ENCODE peak calls at places on chromosomes 12 and 14, in six cellular contexts. O is BE2C, Z is fibroblast of lung, N is ovary, M is A673, A is lung. U is an unnamed sample.

GRCh38 chr14:31080060-31080459 is 53.9 kb upstream of the STRN3 start:
- DNase-seq in Z (peak; percentile 57), A (no peak), N (no peak), O (no peak), M (no peak), U (peak; percentile 16)

GRCh38 chr14:74610866-74611671 is 968 bp downstream of the LTBP2 start:
- DNase-seq in O (no peak), N (peak; percentile 60), A (no peak), Z (peak; percentile 54), M (peak; percentile 54), U (no peak)

GRCh38 chr14:106185837-106186233 is 659.5 kb downstream of the TMEM121 start:
- DNase-seq in Z (no peak), O (peak; percentile 16), N (no peak), A (no peak), M (peak; percentile 19), U (no peak)

GRCh38 chr14:32813401-32813800 is 125.3 kb upstream of the NPAS3 start:
- DNase-seq in M (peak; percentile 30), Z (peak; percentile 71), N (no peak), O (no peak), A (no peak), U (no peak)

GRCh38 chr14:96741151-96741977 is 55.8 kb upstream of the VRK1 start:
- DNase-seq in M (peak; percentile 75), Z (peak; percentile 30), O (peak; percentile 73), A (peak; percentile 60), N (peak; percentile 68), U (no peak)

GRCh38 chr12:51150777-51151176 is 22.2 kb downstream of the TFCP2 start:
- DNase-seq in A (no peak), Z (no peak), N (no peak), M (no peak), O (no peak), U (no peak)

GRCh38 chr12:29578731-29579130 is 81.2 kb upstream of the OVCH1 start:
- DNase-seq in O (no peak), M (no peak), N (no peak), A (no peak), Z (peak; percentile 36), U (no peak)

GRCh38 chr14:22106700-22107697 is 433.4 kb upstream of the OR4E1 start:
- DNase-seq in Z (no peak), A (no peak), N (no peak), O (no peak), M (no peak), U (no peak)

GRCh38 chr14:28603606-28604005 is 163.0 kb upstream of the FOXG1 start:
- DNase-seq in Z (peak; percentile 22), N (no peak), A (no peak), M (no peak), O (no peak), U (no peak)

GRCh38 chr14:20866963-20867362 is 24.2 kb upstream of the RNASE3 start:
- DNase-seq in N (no peak), Z (no peak), A (no peak), M (peak; percentile 15), O (no peak), U (no peak)

GRCh38 chr12:124765571-124766489 is 97.8 kb downstream of the SCARB1 start:
- DNase-seq in O (no peak), Z (peak; percentile 57), A (no peak), N (no peak), M (no peak), U (no peak)

GRCh38 chr14:50524071-50524470 is 8.3 kb downstream of the MAP4K5 start:
- DNase-seq in M (no peak), A (no peak), Z (peak; percentile 10), N (no peak), O (no peak), U (no peak)

GRCh38 chr12:85448031-85448430 is 168.0 kb downstream of the ALX1 start:
- DNase-seq in O (no peak), N (no peak), A (no peak), M (no peak), Z (no peak), U (no peak)

GRCh38 chr14:60695327-60695726 is 28.8 kb downstream of the SIX4 start:
- DNase-seq in Z (no peak), A (no peak), M (no peak), O (no peak), N (no peak), U (no peak)

GRCh38 chr14:54815016-54815415 is 87.6 kb downstream of the GCH1 start:
- DNase-seq in M (no peak), Z (peak; percentile 67), N (no peak), O (no peak), A (peak; percentile 48), U (no peak)

GRCh38 chr12:94872007-94872653 is 131.4 kb downstream of the NDUFA12 start:
- DNase-seq in M (no peak), A (no peak), N (no peak), Z (no peak), O (no peak), U (no peak)

GRCh38 chr12:103879878-103880277 is 38.8 kb upstream of the NT5DC3 start:
- DNase-seq in O (no peak), N (no peak), Z (no peak), M (no peak), A (no peak), U (no peak)

GRCh38 chr14:55707365-55707804 is 127.4 kb downstream of the KTN1 start:
- DNase-seq in N (no peak), A (no peak), M (peak; percentile 71), O (no peak), Z (peak; percentile 60), U (no peak)

GRCh38 chr12:92403210-92404175 is 257.8 kb upstream of the BTG1 start:
- DNase-seq in Z (no peak), N (no peak), O (no peak), M (no peak), A (no peak), U (no peak)

GRCh38 chr14:77709412-77709811 is 1.5 kb downstream of the SLIRP start:
- DNase-seq in A (no peak), O (no peak), N (no peak), M (no peak), Z (no peak), U (no peak)

GRCh38 chr14:103141117-103141796 is 18.0 kb downstream of the TNFAIP2 start:
- DNase-seq in N (no peak), M (peak; percentile 62), Z (peak; percentile 20), A (peak; percentile 51), O (no peak), U (no peak)

GRCh38 chr12:127650626-127651025 is 616.3 kb upstream of the TMEM132C start:
- DNase-seq in O (no peak), A (no peak), Z (peak; percentile 99), N (no peak), M (no peak), U (no peak)

GRCh38 chr12:3725267-3726115 is 27.4 kb downstream of the CRACR2A start:
- DNase-seq in N (no peak), M (no peak), Z (no peak), A (no peak), O (no peak), U (no peak)

GRCh38 chr12:106179086-106179485 is 40.3 kb upstream of the NUAK1 start:
- DNase-seq in M (peak; percentile 17), A (no peak), O (no peak), Z (no peak), N (peak; percentile 46), U (no peak)

GRCh38 chr12:74066476-74066875 is 471.2 kb upstream of the ATXN7L3B start:
- DNase-seq in O (no peak), Z (no peak), N (no peak), M (peak; percentile 44), A (no peak), U (no peak)

DNA sequence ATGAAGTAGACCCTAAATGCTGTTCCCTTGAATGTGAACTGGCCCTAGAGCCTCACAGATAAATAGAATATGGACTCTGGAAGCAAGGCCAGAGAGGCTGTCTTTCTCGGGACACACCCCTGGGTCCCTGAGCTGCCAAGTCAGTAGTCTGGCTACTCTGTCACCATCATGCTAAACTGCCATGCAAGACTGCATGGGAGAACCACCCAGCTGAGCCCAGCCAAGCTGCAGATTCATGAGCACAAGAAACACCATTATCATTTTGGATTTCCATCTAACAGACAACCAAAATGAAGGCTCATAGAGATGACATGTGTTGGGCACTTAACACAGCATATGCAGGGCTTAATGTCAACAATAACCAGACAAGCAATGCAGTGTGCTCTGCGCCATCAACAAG is 53.3 kb downstream of the CHGA start:
- DNase-seq in O (no peak), M (no peak), Z (no peak), N (no peak), A (no peak), U (no peak)
- H3K9me3 ChIP-seq in O (peaks cover 5% of the 10 kb centered on the region), M (peaks cover 5% of the 10 kb centered on the region), Z (no peaks in the 10 kb centered on the region), N (no peaks in the 10 kb centered on the region), A (peaks cover 12% of the 10 kb centered on the region), U (peaks cover 13% of the 10 kb centered on the region)

DNA sequence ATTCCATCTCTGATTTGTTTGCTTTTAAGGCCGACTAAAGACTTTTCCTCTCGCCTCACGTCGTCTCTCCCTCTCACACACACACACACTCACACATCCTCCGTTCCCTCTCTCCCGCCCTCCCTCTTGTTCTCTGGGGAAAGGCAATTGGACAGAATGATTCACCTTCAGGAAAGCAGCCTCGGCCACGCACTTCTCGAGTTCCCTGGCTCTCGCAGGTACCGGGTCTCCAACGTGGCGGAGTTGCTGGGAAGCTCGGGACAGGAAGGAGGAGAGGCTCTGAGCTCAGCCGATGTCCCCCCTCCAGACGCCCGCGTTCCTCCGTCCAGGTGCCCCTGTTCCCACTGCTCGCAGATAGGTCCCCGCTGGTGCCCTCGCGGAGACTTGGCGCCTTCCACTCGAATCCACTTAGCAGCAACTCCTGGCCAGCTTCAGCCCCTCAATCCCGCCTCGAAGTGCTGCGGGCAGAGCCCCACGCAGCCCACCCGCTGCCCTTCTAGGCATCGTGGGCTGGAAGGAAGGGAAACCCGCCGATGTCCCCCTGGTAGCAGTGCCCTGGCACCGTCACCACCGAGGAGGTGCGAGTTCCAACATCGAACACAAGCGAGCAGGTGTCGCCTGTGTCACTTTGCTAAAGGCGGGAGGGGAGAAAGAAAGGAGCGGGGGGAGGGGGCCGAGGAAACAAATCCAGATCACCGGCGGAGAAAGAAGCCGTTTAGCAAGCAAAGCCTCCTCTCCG is 68.3 kb upstream of the USP15 start:
- DNase-seq in M (peak; percentile 49), Z (peak; percentile 43), A (no peak), N (peak; percentile 45), O (no peak), U (no peak)
- H3K4me1 ChIP-seq in M (no peaks in the 10 kb centered on the region), Z (peaks cover 3% of the 10 kb centered on the region), A (peaks cover 17% of the 10 kb centered on the region), N (no peaks in the 10 kb centered on the region), O (no peaks in the 10 kb centered on the region), U (no peaks in the 10 kb centered on the region)

DNA sequence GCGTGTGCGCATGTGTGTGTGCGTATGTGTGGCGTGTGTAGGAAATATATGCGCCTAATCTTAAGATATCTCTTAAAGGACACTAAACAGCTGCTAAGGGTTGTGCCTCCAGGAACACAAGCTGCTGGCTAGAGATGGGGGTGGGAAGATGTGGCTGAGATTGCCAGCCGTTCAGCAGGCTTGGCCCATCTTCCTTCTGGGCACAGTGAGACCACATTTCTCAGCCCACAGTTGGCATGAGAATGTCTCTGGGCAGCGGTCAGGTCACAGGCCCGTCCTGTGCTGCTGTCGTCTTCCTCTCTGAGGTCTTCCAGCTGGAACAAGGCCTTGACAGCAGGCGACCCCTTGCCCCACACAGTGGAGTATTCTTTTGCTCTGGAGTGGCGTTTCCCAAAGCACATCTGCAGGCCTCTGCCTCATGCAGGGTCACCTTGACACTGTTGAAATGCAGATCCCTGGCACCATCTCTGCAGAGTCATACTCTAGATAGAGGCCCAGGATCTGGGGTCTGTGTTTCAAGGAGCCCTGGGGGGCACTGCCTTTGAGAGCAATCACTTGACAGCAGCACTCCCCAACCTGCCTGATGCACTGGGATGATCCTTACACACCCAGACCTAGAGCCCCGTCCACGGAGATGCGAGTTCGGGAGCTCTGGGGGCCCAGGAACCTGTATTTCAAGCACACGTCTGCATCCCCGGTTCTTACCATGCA is 335.5 kb upstream of the SFSWAP start:
- DNase-seq in N (peak; percentile 59), O (no peak), A (no peak), Z (no peak), M (no peak), U (no peak)
- H3K4me3 ChIP-seq in N (no peak overlapping the region), O (no peak overlapping the region), A (no peak overlapping the region), Z (no peak overlapping the region), M (no peak overlapping the region), U (no peak overlapping the region)

GRCh38 chr12:20451759-20452158 is 83.4 kb downstream of the PDE3A start:
- DNase-seq in N (no peak), Z (peak; percentile 96), A (no peak), M (no peak), O (no peak), U (no peak)
- H3K9me3 ChIP-seq in N (no peaks in the 10 kb centered on the region), Z (no peaks in the 10 kb centered on the region), A (no peaks in the 10 kb centered on the region), M (no peaks in the 10 kb centered on the region), O (no peaks in the 10 kb centered on the region), U (no peaks in the 10 kb centered on the region)

U was measured in right atrium auricular region.